ENCODE peak calls at places on chromosomes 7 and 10, in four cellular contexts. R, P, T and U are unnamed samples.

GRCh38 chr7:29843106-29843505 is 36.8 kb downstream of the WIPF3 start:
- DNase-seq in R (no peak), P (no peak), T (no peak), U (no peak)

GRCh38 chr7:125480762-125481161 is 551.1 kb upstream of the POT1 start:
- DNase-seq in R (no peak), P (no peak), T (no peak), U (no peak)

GRCh38 chr10:78952686-78953085 is 116.1 kb upstream of the ZMIZ1 start:
- DNase-seq in R (no peak), P (peak; percentile 95), T (no peak), U (no peak)

GRCh38 chr7:113289140-113289740 is 170.9 kb upstream of the SMIM30 start:
- DNase-seq in R (no peak), P (no peak), T (no peak), U (no peak)

GRCh38 chr10:114801411-114801813 is 20.2 kb upstream of the FHIP2A start:
- DNase-seq in R (peak; percentile 57), P (no peak), T (no peak), U (no peak)

GRCh38 chr7:81367335-81367801 is 402.5 kb downstream of the HGF start:
- DNase-seq in R (no peak), P (peak; percentile 69), T (no peak), U (no peak)

GRCh38 chr7:5428470-5429252 is 5.0 kb upstream of the TNRC18 start:
- DNase-seq in R (no peak), P (peak; percentile 93), T (no peak), U (no peak)

GRCh38 chr10:69953851-69954250 is 98.8 kb upstream of the MACROH2A2 start:
- DNase-seq in R (no peak), P (no peak), T (no peak), U (no peak)

GRCh38 chr7:19026888-19027287 is 90.5 kb downstream of the TWIST1 start:
- DNase-seq in R (no peak), P (no peak), T (no peak), U (no peak)

GRCh38 chr10:71383972-71384687 is 12.6 kb upstream of the CDH23 start:
- DNase-seq in R (peak; percentile 57), P (peak; percentile 90), T (peak; percentile 58), U (peak; percentile 62)

GRCh38 chr10:82240408-82240807 is 365.4 kb downstream of the NRG3 start:
- DNase-seq in R (no peak), P (no peak), T (no peak), U (no peak)

GRCh38 chr7:117068511-117069155 is 115.3 kb downstream of the ST7 start:
- DNase-seq in R (peak; percentile 14), P (no peak), T (no peak), U (no peak)

GRCh38 chr10:78255796-78256638 is 222.4 kb downstream of the RPS24 start:
- DNase-seq in R (no peak), P (peak; percentile 96), T (no peak), U (no peak)

GRCh38 chr10:95429639-95430038 is 131.5 kb downstream of the SORBS1 start:
- DNase-seq in R (no peak), P (no peak), T (no peak), U (no peak)

GRCh38 chr10:565676-566075 is 123.8 kb downstream of the DIP2C start:
- DNase-seq in R (no peak), P (no peak), T (no peak), U (no peak)

GRCh38 chr10:47030191-47030698 is 119.0 kb downstream of the PTPN20 start:
- DNase-seq in R (no peak), P (peak; percentile 62), T (no peak), U (no peak)

GRCh38 chr10:60446855-60447254 is 57.2 kb upstream of the ANK3 start:
- DNase-seq in R (no peak), P (no peak), T (no peak), U (no peak)

GRCh38 chr10:42932735-42933453 is 144.0 kb upstream of the RET start:
- DNase-seq in R (peak; percentile 19), P (peak; percentile 55), T (peak; percentile 66), U (no peak)

GRCh38 chr10:7314068-7314646 is 96.7 kb downstream of the SFMBT2 start:
- DNase-seq in R (no peak), P (no peak), T (no peak), U (no peak)

GRCh38 chr7:152683297-152683696 is 7.4 kb upstream of the XRCC2 start:
- DNase-seq in R (no peak), P (no peak), T (no peak), U (no peak)

GRCh38 chr7:50304158-50304910 is at the start of gene IKZF1:
- DNase-seq in R (peak; percentile 59), P (peak; percentile 61), T (peak; percentile 71), U (peak; percentile 40)

GRCh38 chr10:118343115-118343514 is 991 bp upstream of the FAM204A start:
- DNase-seq in R (no peak), P (no peak), T (no peak), U (no peak)

GRCh38 chr7:95980073-95980655 is 207.8 kb downstream of the DYNC1I1 start:
- DNase-seq in R (no peak), P (no peak), T (no peak), U (no peak)

GRCh38 chr7:473211-473734 is 46.4 kb downstream of the PDGFA start:
- DNase-seq in R (no peak), P (no peak), T (no peak), U (peak; percentile 2)

GRCh38 chr7:946256-946996 is 8.1 kb downstream of the ADAP1 start:
- DNase-seq in R (no peak), P (peak; percentile 77), T (no peak), U (no peak)

GRCh38 chr7:40499718-40500117 is 364.9 kb downstream of the SUGCT start:
- DNase-seq in R (no peak), P (peak; percentile 30), T (no peak), U (no peak)

GRCh38 chr10:71285180-71285545 is 33.9 kb upstream of the SLC29A3 start:
- DNase-seq in R (no peak), P (peak; percentile 97), T (no peak), U (no peak)

GRCh38 chr10:79159141-79159619 is 90.4 kb downstream of the ZMIZ1 start:
- DNase-seq in R (no peak), P (peak; percentile 99), T (no peak), U (no peak)

GRCh38 chr10:36794981-36795380 is 330.4 kb upstream of the ANKRD30A start:
- DNase-seq in R (no peak), P (no peak), T (no peak), U (no peak)
- H3K9me3 ChIP-seq in R (no peaks in the 10 kb centered on the region), P (no peaks in the 10 kb centered on the region), T (no peaks in the 10 kb centered on the region), U (no peaks in the 10 kb centered on the region)

GRCh38 chr7:13874783-13875182 is 114.7 kb downstream of the ETV1 start:
- DNase-seq in R (peak; percentile 16), P (peak; percentile 23), T (no peak), U (no peak)
- H3K9me3 ChIP-seq in R (no peaks in the 10 kb centered on the region), P (no peaks in the 10 kb centered on the region), T (no peaks in the 10 kb centered on the region), U (no peaks in the 10 kb centered on the region)

DNA sequence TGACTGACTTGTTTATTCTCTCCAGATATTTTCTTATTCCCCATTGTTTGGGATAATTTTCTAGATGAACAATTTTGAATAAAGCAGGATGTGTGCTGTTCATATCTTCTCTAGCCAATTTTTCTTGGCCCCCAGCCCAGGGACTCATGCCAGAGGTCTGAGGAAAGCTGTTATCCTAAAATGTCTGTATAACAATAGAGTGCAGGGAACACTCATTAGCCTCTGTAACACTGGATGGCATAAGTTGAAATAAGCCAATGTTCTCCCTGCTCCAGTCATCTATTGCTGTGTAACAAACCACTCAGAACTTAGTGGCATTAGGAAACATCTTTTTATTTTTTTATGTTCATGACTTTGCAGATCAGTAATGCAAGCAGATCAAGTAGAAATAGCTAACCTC is 121.7 kb upstream of the TRIM24 start:
- DNase-seq in R (no peak), P (no peak), T (no peak), U (no peak)
- H3K9me3 ChIP-seq in R (no peaks in the 10 kb centered on the region), P (no peaks in the 10 kb centered on the region), T (no peaks in the 10 kb centered on the region), U (peaks cover 3% of the 10 kb centered on the region)

DNA sequence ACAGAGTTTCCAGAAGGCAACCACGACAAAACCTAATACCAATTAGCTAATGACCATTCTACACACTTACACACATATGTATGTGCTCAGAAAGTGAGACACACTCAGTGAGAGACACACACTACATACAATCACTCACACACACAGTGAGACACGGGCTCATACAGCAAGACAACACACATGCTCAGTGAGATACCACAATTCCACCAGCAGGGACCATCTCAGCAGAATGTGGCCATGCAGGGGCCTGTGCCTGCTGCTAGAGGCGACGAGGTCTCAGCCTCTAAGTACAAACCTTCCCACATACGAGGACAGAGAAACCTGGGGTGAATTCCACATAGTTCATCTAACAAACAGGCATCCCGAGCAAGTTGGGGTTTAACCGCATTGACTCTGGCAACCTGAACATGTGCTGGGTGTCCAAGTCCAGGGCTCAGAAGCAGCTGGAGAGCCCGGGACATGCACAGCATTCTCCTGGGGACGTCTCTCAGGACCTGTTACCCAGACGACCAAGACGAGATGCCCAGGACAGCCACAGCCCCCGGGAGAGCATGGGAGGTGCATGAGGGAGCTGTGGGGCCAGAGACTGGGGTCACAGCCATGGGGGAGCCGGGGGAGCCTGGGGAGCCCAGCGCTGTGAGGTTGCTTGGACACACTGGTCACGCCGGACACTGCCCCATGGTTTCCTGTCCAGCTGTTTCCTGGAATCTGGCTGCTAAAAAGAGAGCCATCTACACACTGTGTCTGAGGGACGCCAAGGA is 523.6 kb downstream of the PTPRN2 start:
- DNase-seq in R (no peak), P (peak; percentile 69), T (no peak), U (no peak)
- H3K9me3 ChIP-seq in R (no peaks in the 10 kb centered on the region), P (peaks cover 2% of the 10 kb centered on the region), T (no peaks in the 10 kb centered on the region), U (no peaks in the 10 kb centered on the region)

DNA sequence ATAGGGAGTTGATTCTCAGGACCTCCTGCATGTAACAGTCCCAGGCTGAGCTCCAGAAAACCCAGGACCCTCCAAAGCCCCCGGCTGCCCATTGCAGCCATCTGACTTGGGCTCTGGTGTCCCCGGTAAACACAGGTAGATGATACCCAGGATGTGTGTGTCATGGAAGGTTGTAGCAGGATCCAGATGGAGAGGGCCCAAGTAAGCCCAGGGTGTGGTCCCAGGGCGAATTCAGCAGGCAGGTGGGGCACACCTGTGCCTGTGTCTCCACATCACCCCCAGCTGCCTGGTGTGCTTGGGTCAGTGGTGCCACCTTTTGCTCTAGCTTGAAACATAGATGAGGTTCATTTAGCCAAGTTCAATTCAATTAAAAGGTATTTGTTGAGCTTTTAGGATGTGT is 524.1 kb downstream of the GLRX3 start:
- DNase-seq in R (no peak), P (peak; percentile 69), T (no peak), U (no peak)
- H3K9me3 ChIP-seq in R (no peaks in the 10 kb centered on the region), P (peaks cover 2% of the 10 kb centered on the region), T (no peaks in the 10 kb centered on the region), U (no peaks in the 10 kb centered on the region)

GRCh38 chr7:64099656-64100531 is 54.7 kb downstream of the ZNF727 start:
- DNase-seq in R (no peak), P (no peak), T (no peak), U (no peak)

GRCh38 chr7:64101126-64101942 is 56.1 kb downstream of the ZNF727 start:
- DNase-seq in R (no peak), P (no peak), T (no peak), U (no peak)

GRCh38 chr7:64102656-64103400 is 57.6 kb downstream of the ZNF727 start:
- DNase-seq in R (no peak), P (no peak), T (no peak), U (no peak)

GRCh38 chr7:64101943-64102655 is 56.9 kb downstream of the ZNF727 start:
- DNase-seq in R (no peak), P (no peak), T (no peak), U (no peak)
- H3K9me3 ChIP-seq in R (no peaks in the 10 kb centered on the region), P (no peaks in the 10 kb centered on the region), T (no peaks in the 10 kb centered on the region), U (no peaks in the 10 kb centered on the region)

GRCh38 chr7:156034397-156034796 is 222.1 kb upstream of the SHH start:
- DNase-seq in R (no peak), P (no peak), T (no peak), U (no peak)
- H3K9me3 ChIP-seq in R (no peaks in the 10 kb centered on the region), P (no peaks in the 10 kb centered on the region), T (no peaks in the 10 kb centered on the region), U (no peaks in the 10 kb centered on the region)